ENCODE peak calls at places on chromosomes 1 and 21, in four cellular contexts. A is brain microvascular endothelial cell, D is anterior cingulate cortex, U is EH. L is an unnamed sample.

GRCh38 chr1:201016943-201017827 is 6.3 kb downstream of the KIF21B start:
- DNase-seq in A (no peak), D (no peak), U (no peak), L (no peak)

GRCh38 chr1:92502247-92502646 is 15.5 kb upstream of the GFI1 start:
- DNase-seq in D (no peak), U (peak), A (peak), L (peak)

GRCh38 chr21:42751866-42752265 is 98.4 kb downstream of the PDE9A start:
- DNase-seq in A (no peak), U (no peak), D (no peak), L (no peak)

GRCh38 chr1:3996846-3997705 is 97.0 kb upstream of the C1orf174 start:
- DNase-seq in U (no peak), A (no peak), D (no peak), L (no peak)

GRCh38 chr1:218557731-218558130 is 212.6 kb downstream of the TGFB2 start:
- DNase-seq in A (peak), U (peak), D (no peak), L (peak)

GRCh38 chr1:111139234-111139955 is 498 bp downstream of the DRAM2 start:
- DNase-seq in A (peak), U (peak), D (no peak), L (peak)

GRCh38 chr1:203435628-203436027 is 40.0 kb upstream of the PRELP start:
- DNase-seq in D (no peak), A (no peak), U (no peak), L (no peak)

GRCh38 chr1:26378088-26378878 is 5.7 kb upstream of the ZNF683 start:
- DNase-seq in D (no peak), A (peak), U (peak), L (peak)

GRCh38 chr21:42654179-42654912 is 925 bp downstream of the PDE9A start:
- DNase-seq in A (no peak), U (no peak), D (no peak), L (no peak)

GRCh38 chr1:36204347-36204909 is 19.8 kb upstream of the THRAP3 start:
- DNase-seq in U (peak), A (no peak), D (no peak), L (no peak)

GRCh38 chr1:211579434-211580302 is 707 bp upstream of the SLC30A1 start:
- DNase-seq in D (peak), A (no peak), U (peak), L (no peak)

GRCh38 chr1:119790481-119791198 is 20.6 kb downstream of the REG4 start:
- DNase-seq in D (no peak), A (no peak), U (no peak), L (no peak)

GRCh38 chr1:156495401-156496140 is 5.0 kb downstream of the MEF2D start:
- DNase-seq in A (no peak), D (no peak), U (no peak), L (no peak)

GRCh38 chr1:20602851-20603450 is 14.1 kb downstream of the CDA start:
- DNase-seq in U (peak), D (no peak), A (no peak), L (peak)

GRCh38 chr1:193944454-193944853 is 758.0 kb upstream of the B3GALT2 start:
- DNase-seq in D (no peak), U (peak), A (no peak), L (no peak)

GRCh38 chr1:111190931-111191451 is 9.5 kb downstream of the DENND2D start:
- DNase-seq in A (peak), D (no peak), U (no peak), L (peak)

GRCh38 chr1:19860418-19860817 is 21.8 kb upstream of the OTUD3 start:
- DNase-seq in A (no peak), U (peak), D (no peak), L (no peak)

GRCh38 chr21:43767980-43768867 is 7.9 kb downstream of the CSTB start:
- DNase-seq in A (peak), D (no peak), U (peak), L (peak)

GRCh38 chr1:32619701-32620485 is 30.5 kb downstream of the ZBTB8OS start:
- DNase-seq in U (peak), D (no peak), A (peak), L (peak)

GRCh38 chr1:85200870-85201339 is at the start of gene SYDE2:
- DNase-seq in A (peak), D (no peak), U (peak), L (peak)

GRCh38 chr1:32557812-32558211 is 18.6 kb downstream of the ZBTB8A start:
- DNase-seq in A (no peak), U (no peak), D (no peak), L (no peak)

GRCh38 chr1:91314643-91315042 is 90.0 kb downstream of the HFM1 start:
- DNase-seq in D (no peak), A (no peak), U (no peak), L (no peak)

GRCh38 chr1:8985915-8986813 is 40.1 kb downstream of the SLC2A7 start:
- DNase-seq in A (peak), D (peak), U (peak), L (peak)

GRCh38 chr1:99657213-99658030 is 11.5 kb downstream of the PALMD start:
- DNase-seq in U (no peak), D (no peak), A (no peak), L (peak)

L was measured in iris pigment epithelial cell.